ENCODE peak calls at places on chromosome 5, in seven cellular contexts. H is GM04504; Z is activated CD8-positive, alpha-beta memory T cell treated with anti-CD3 and anti-CD28 coated beads, Interleukin-2, amount 50 U/mL, for 48 hours; M is head of caudate nucleus; O is T-helper 9 cell; Q is activated CD4-positive, alpha-beta T cell treated with anti-CD3 and anti-CD28 coated beads for 24 hours; C is germinal center. B is an unnamed sample.

GRCh38 chr5:112154940-112155686 is 264.0 kb downstream of the EPB41L4A start:
- DNase-seq in Q (no peak), C (no peak), O (no peak), Z (no peak), H (no peak), M (no peak), B (no peak)

GRCh38 chr5:58872670-58873273 is 289.9 kb downstream of the RAB3C start:
- DNase-seq in H (no peak), Q (no peak), O (no peak), C (no peak), Z (no peak), M (no peak), B (no peak)

GRCh38 chr5:136802382-136802781 is 437.0 kb upstream of the TRPC7 start:
- DNase-seq in C (no peak), O (no peak), M (peak; percentile 22), Z (no peak), Q (no peak), H (no peak), B (no peak)

GRCh38 chr5:139638090-139638735 is 9.9 kb upstream of the CXXC5 start:
- DNase-seq in Q (no peak), O (no peak), Z (peak; percentile 57), M (peak; percentile 79), C (peak; percentile 66), H (peak; percentile 74), B (peak; percentile 46)

GRCh38 chr5:45454114-45454513 is 242.1 kb downstream of the HCN1 start:
- DNase-seq in Q (no peak), Z (no peak), C (no peak), M (no peak), H (peak; percentile 3), O (no peak), B (no peak)

GRCh38 chr5:121982500-121983261 is 20.9 kb downstream of the SRFBP1 start:
- DNase-seq in Q (no peak), H (no peak), M (no peak), Z (no peak), C (no peak), O (no peak), B (no peak)

GRCh38 chr5:168734119-168734518 is 155.0 kb upstream of the PANK3 start:
- DNase-seq in Z (no peak), O (no peak), M (no peak), C (no peak), Q (no peak), H (no peak), B (no peak)

GRCh38 chr5:14676320-14676719 is 11.8 kb downstream of the OTULIN start:
- DNase-seq in M (no peak), H (no peak), Q (no peak), O (no peak), Z (peak; percentile 68), C (no peak), B (no peak)

GRCh38 chr5:138635268-138635667 is 60.1 kb upstream of the HSPA9 start:
- DNase-seq in C (no peak), H (peak; percentile 18), O (no peak), M (no peak), Z (no peak), Q (no peak), B (no peak)

GRCh38 chr5:34534237-34535108 is 121.7 kb upstream of the RAI14 start:
- DNase-seq in Z (no peak), H (peak; percentile 87), Q (no peak), C (no peak), O (no peak), M (no peak), B (peak; percentile 73)

GRCh38 chr5:59380350-59380951 is 513.1 kb downstream of the PDE4D start:
- DNase-seq in O (no peak), C (peak; percentile 20), Q (no peak), H (peak; percentile 26), M (no peak), Z (no peak), B (peak; percentile 66)